ENCODE peak calls at places on chromosomes 16 and 17, in seven cellular contexts. R is NCI-H1105, P is NCI-H510A treated with DMSO at 0.1 percent for 48 hours, K is GM19239, H is A673, L is Ammon's horn, V is epithelial cell of esophagus. S is an unnamed sample.

GRCh38 chr17:40106760-40107265 is 6.4 kb upstream of the NR1D1 start:
- DNase-seq in R (no peak), P (no peak), K (no peak), H (no peak), L (peak; percentile 66), V (no peak), S (peak; percentile 46)

GRCh38 chr17:10270258-10270657 is 71.9 kb upstream of the GAS7 start:
- DNase-seq in R (no peak), P (no peak), K (no peak), H (no peak), L (no peak), V (no peak), S (no peak)

GRCh38 chr17:83068641-83069570 is 10.5 kb upstream of the METRNL start:
- DNase-seq in R (no peak), P (no peak), K (no peak), H (no peak), L (no peak), V (no peak), S (no peak)

GRCh38 chr16:3467920-3468319 is 24.4 kb downstream of the NAA60 start:
- DNase-seq in R (no peak), P (no peak), K (no peak), H (peak; percentile 54), L (no peak), V (peak; percentile 45), S (no peak)

GRCh38 chr16:55569025-55569424 is 2.5 kb downstream of the CAPNS2 start:
- DNase-seq in R (no peak), P (no peak), K (no peak), H (no peak), L (no peak), V (peak; percentile 15), S (no peak)

GRCh38 chr17:16215965-16216316 is 607 bp upstream of the NCOR1 start:
- DNase-seq in R (no peak), P (peak; percentile 44), K (no peak), H (no peak), L (no peak), V (peak; percentile 53), S (peak; percentile 48)

GRCh38 chr17:7191571-7192270 is 12.6 kb upstream of the ASGR1 start:
- DNase-seq in R (no peak), P (no peak), K (peak; percentile 54), H (peak; percentile 61), L (peak; percentile 42), V (peak; percentile 45), S (peak; percentile 88)

GRCh38 chr16:11032922-11033291 is 88.5 kb downstream of the CLEC16A start:
- DNase-seq in R (no peak), P (no peak), K (no peak), H (peak; percentile 12), L (peak; percentile 44), V (no peak), S (peak; percentile 16)

GRCh38 chr16:1723450-1724147 is 17.6 kb downstream of the MAPK8IP3 start:
- DNase-seq in R (no peak), P (peak; percentile 31), K (no peak), H (peak; percentile 41), L (no peak), V (peak; percentile 52), S (peak; percentile 69)

GRCh38 chr17:50184611-50185398 is 16.6 kb downstream of the COL1A1 start:
- DNase-seq in R (no peak), P (no peak), K (no peak), H (no peak), L (peak; percentile 57), V (peak; percentile 90), S (no peak)

GRCh38 chr16:17367932-17368331 is 102.8 kb downstream of the XYLT1 start:
- DNase-seq in R (no peak), P (peak; percentile 55), K (no peak), H (peak; percentile 74), L (no peak), V (no peak), S (peak; percentile 9)

GRCh38 chr16:50288920-50289319 is 22.6 kb downstream of the ADCY7 start:
- DNase-seq in R (no peak), P (no peak), K (no peak), H (no peak), L (no peak), V (no peak), S (no peak)

GRCh38 chr16:22232277-22233049 is 26.4 kb downstream of the EEF2K start:
- DNase-seq in R (peak; percentile 69), P (no peak), K (no peak), H (no peak), L (no peak), V (peak; percentile 78), S (peak; percentile 69)

GRCh38 chr16:1535391-1536291 is 2.2 kb downstream of the TMEM204 start:
- DNase-seq in R (no peak), P (no peak), K (no peak), H (no peak), L (no peak), V (no peak), S (no peak)

GRCh38 chr17:82520041-82520910 is 744 bp downstream of the FOXK2 start:
- DNase-seq in R (no peak), P (peak; percentile 73), K (peak; percentile 28), H (peak; percentile 34), L (peak; percentile 20), V (peak; percentile 41), S (peak; percentile 42)

GRCh38 chr17:35433075-35433894 is 985 bp upstream of the SLFN12 start:
- DNase-seq in R (no peak), P (no peak), K (no peak), H (peak; percentile 93), L (peak; percentile 35), V (peak; percentile 99), S (peak; percentile 45)

GRCh38 chr17:55699178-55699865 is 23.3 kb downstream of the TMEM100 start:
- DNase-seq in R (no peak), P (peak; percentile 38), K (no peak), H (no peak), L (no peak), V (peak; percentile 21), S (no peak)

GRCh38 chr17:30519707-30520106 is 42.5 kb downstream of the GOSR1 start:
- DNase-seq in R (no peak), P (no peak), K (no peak), H (peak; percentile 45), L (no peak), V (peak; percentile 30), S (no peak)

GRCh38 chr17:5444209-5444608 is 5.3 kb upstream of the C1QBP start:
- DNase-seq in R (no peak), P (no peak), K (no peak), H (no peak), L (no peak), V (no peak), S (no peak)

GRCh38 chr17:27540300-27541105 is 84.3 kb downstream of the KSR1 start:
- DNase-seq in R (no peak), P (peak; percentile 24), K (no peak), H (no peak), L (peak; percentile 71), V (peak; percentile 35), S (peak; percentile 7)

GRCh38 chr16:52470601-52471000 is 76.3 kb downstream of the TOX3 start:
- DNase-seq in R (peak; percentile 95), P (peak; percentile 88), K (no peak), H (no peak), L (no peak), V (no peak), S (no peak)

GRCh38 chr16:58649707-58650106 is 20.1 kb upstream of the CNOT1 start:
- DNase-seq in R (no peak), P (no peak), K (no peak), H (no peak), L (no peak), V (no peak), S (no peak)